ENCODE peak calls at places on chromosomes 2 and 18, in seven cellular contexts. W is type B pancreatic cell, H is fibroblast of mammary gland, D is naive B cell, V is brain pericyte, O is NCI-H1092 treated with DMSO at 0.1 percent for 48 hours, K is stomach. F is an unnamed sample.

GRCh38 chr2:25349397-25349796 is 7.7 kb upstream of the DNMT3A start:
- DNase-seq in W (no peak), H (peak), D (no peak), V (no peak), O (no peak), K (no peak), F (no peak)

GRCh38 chr18:58898427-58898826 is 33.8 kb downstream of the ZNF532 start:
- DNase-seq in W (no peak), H (no peak), D (no peak), V (no peak), O (no peak), K (no peak), F (no peak)

GRCh38 chr2:109266998-109267854 is 138.2 kb downstream of the SH3RF3 start:
- DNase-seq in W (no peak), H (no peak), D (no peak), V (no peak), O (no peak), K (no peak), F (no peak)

GRCh38 chr2:101473911-101474751 is 781 bp downstream of the RFX8 start:
- DNase-seq in W (peak), H (peak), D (peak), V (no peak), O (no peak), K (peak), F (no peak)

GRCh38 chr18:50060822-50061221 is 134.1 kb downstream of the MYO5B start:
- DNase-seq in W (no peak), H (no peak), D (no peak), V (no peak), O (no peak), K (no peak), F (no peak)

GRCh38 chr2:238956676-238957075 is 108.8 kb downstream of the TWIST2 start:
- DNase-seq in W (no peak), H (no peak), D (no peak), V (no peak), O (peak), K (no peak), F (no peak)

GRCh38 chr18:77206676-77207370 is 42.8 kb upstream of the GALR1 start:
- DNase-seq in W (no peak), H (peak), D (no peak), V (no peak), O (no peak), K (no peak), F (no peak)

GRCh38 chr2:159168707-159169106 is 117.8 kb downstream of the WDSUB1 start:
- DNase-seq in W (no peak), H (peak), D (no peak), V (no peak), O (no peak), K (no peak), F (no peak)

GRCh38 chr18:22391571-22392359 is 25.9 kb downstream of the CTAGE1 start:
- DNase-seq in W (no peak), H (peak), D (no peak), V (no peak), O (no peak), K (no peak), F (peak)

GRCh38 chr2:22458439-22458838 is 926.5 kb upstream of the KLHL29 start:
- DNase-seq in W (no peak), H (no peak), D (no peak), V (no peak), O (no peak), K (no peak), F (no peak)

GRCh38 chr2:29223851-29224692 is 108.9 kb downstream of the CLIP4 start:
- DNase-seq in W (no peak), H (peak), D (no peak), V (peak), O (peak), K (no peak), F (peak)

GRCh38 chr2:109481196-109481555 is 132.6 kb downstream of the SEPTIN10 start:
- DNase-seq in W (no peak), H (no peak), D (no peak), V (no peak), O (no peak), K (peak), F (no peak)

GRCh38 chr2:65416945-65417344 is 15.5 kb downstream of the SPRED2 start:
- DNase-seq in W (no peak), H (no peak), D (no peak), V (no peak), O (no peak), K (peak), F (no peak)

GRCh38 chr2:101538076-101538475 is 63.2 kb upstream of the RFX8 start:
- DNase-seq in W (no peak), H (no peak), D (no peak), V (no peak), O (no peak), K (no peak), F (no peak)

GRCh38 chr18:48639772-48640432 is 101.1 kb downstream of the CTIF start:
- DNase-seq in W (no peak), H (no peak), D (no peak), V (no peak), O (no peak), K (no peak), F (no peak)

GRCh38 chr2:43424262-43425207 is 171.3 kb downstream of the THADA start:
- DNase-seq in W (no peak), H (peak), D (no peak), V (no peak), O (no peak), K (no peak), F (no peak)

GRCh38 chr2:107585851-107586250 is 240.8 kb upstream of the RGPD4 start:
- DNase-seq in W (no peak), H (peak), D (no peak), V (no peak), O (no peak), K (no peak), F (no peak)

GRCh38 chr2:62426005-62426912 is 79.7 kb downstream of the TMEM17 start:
- DNase-seq in W (no peak), H (no peak), D (no peak), V (no peak), O (no peak), K (no peak), F (no peak)

GRCh38 chr2:123720760-123721159 is 304.3 kb upstream of the CNTNAP5 start:
- DNase-seq in W (no peak), H (no peak), D (no peak), V (no peak), O (no peak), K (no peak), F (no peak)

F was measured in smooth muscle cell of the brain vasculature.